ENCODE peak calls at places on chromosome 9, in eight cellular contexts. K is CD8-positive, alpha-beta T cell; Z is body of pancreas; W is tibial nerve; P is GM23338; D is H1; Q is right atrium auricular region; R is cardiac muscle cell. U is an unnamed sample. For H3K4me1, the result is how much of the 10 kb centered on the place peaks cover.

GRCh38 chr9:133251773-133252172 is 23.2 kb downstream of the ABO start:
- DNase-seq in K (no peak), Z (no peak), W (no peak), P (no peak), D (no peak), Q (no peak), R (no peak), U (no peak)

GRCh38 chr9:94560237-94560636 is 5.4 kb downstream of the PCAT7 start:
- DNase-seq in K (no peak), Z (no peak), W (no peak), P (no peak), D (no peak), Q (no peak), R (no peak), U (no peak)

GRCh38 chr9:16371306-16371705 is 499.2 kb downstream of the BNC2 start:
- DNase-seq in K (no peak), Z (no peak), W (no peak), P (no peak), D (no peak), Q (peak), R (no peak), U (no peak)

GRCh38 chr9:95206143-95206542 is 111.4 kb downstream of the FANCC start:
- DNase-seq in K (no peak), Z (no peak), W (no peak), P (no peak), D (no peak), Q (no peak), R (no peak), U (no peak)

GRCh38 chr9:14251146-14252071 is 62.5 kb downstream of the NFIB start:
- DNase-seq in K (no peak), Z (peak), W (peak), P (peak), D (no peak), Q (peak), R (no peak), U (peak)

GRCh38 chr9:26229324-26230054 is 551.2 kb upstream of the TUSC1 start:
- DNase-seq in K (no peak), Z (no peak), W (no peak), P (no peak), D (no peak), Q (no peak), R (no peak), U (no peak)

GRCh38 chr9:33132249-33132772 is 34.8 kb downstream of the B4GALT1 start:
- DNase-seq in K (no peak), Z (no peak), W (no peak), P (no peak), D (no peak), Q (no peak), R (no peak), U (no peak)

GRCh38 chr9:89346703-89347102 is 28.4 kb downstream of the SECISBP2 start:
- DNase-seq in K (no peak), Z (no peak), W (no peak), P (no peak), D (no peak), Q (no peak), R (no peak), U (no peak)

GRCh38 chr9:81372628-81373191 is 316.6 kb downstream of the TLE1 start:
- DNase-seq in K (no peak), Z (no peak), W (no peak), P (no peak), D (no peak), Q (no peak), R (no peak), U (no peak)

GRCh38 chr9:123647145-123647544 is 282.8 kb downstream of the DENND1A start:
- DNase-seq in K (no peak), Z (no peak), W (no peak), P (no peak), D (no peak), Q (no peak), R (no peak), U (no peak)

GRCh38 chr9:103301051-103301450 is 305.9 kb downstream of the CYLC2 start:
- DNase-seq in K (no peak), Z (no peak), W (no peak), P (peak), D (no peak), Q (no peak), R (no peak), U (no peak)

GRCh38 chr9:135223831-135224230 is 136.4 kb downstream of the OLFM1 start:
- DNase-seq in K (no peak), Z (peak), W (no peak), P (no peak), D (no peak), Q (no peak), R (no peak), U (peak)

GRCh38 chr9:89528540-89528939 is 30.6 kb upstream of the SEMA4D start:
- DNase-seq in K (no peak), Z (no peak), W (no peak), P (no peak), D (no peak), Q (no peak), R (no peak), U (no peak)

GRCh38 chr9:118578467-118578866 is 790.8 kb downstream of the BRINP1 start:
- DNase-seq in K (no peak), Z (no peak), W (no peak), P (no peak), D (no peak), Q (no peak), R (no peak), U (no peak)

GRCh38 chr9:85208666-85209065 is 533.1 kb downstream of the AGTPBP1 start:
- DNase-seq in K (no peak), Z (no peak), W (no peak), P (no peak), D (no peak), Q (no peak), R (no peak), U (no peak)

GRCh38 chr9:114968710-114969109 is 38.3 kb upstream of the TNFSF8 start:
- DNase-seq in K (no peak), Z (no peak), W (no peak), P (no peak), D (no peak), Q (no peak), R (no peak), U (no peak)

GRCh38 chr9:97188545-97188944 is 118.9 kb upstream of the CCDC180 start:
- DNase-seq in K (no peak), Z (no peak), W (no peak), P (no peak), D (no peak), Q (no peak), R (no peak), U (no peak)

GRCh38 chr9:108668191-108668940 is 187.4 kb downstream of the ACTL7B start:
- DNase-seq in K (no peak), Z (no peak), W (no peak), P (no peak), D (no peak), Q (peak), R (no peak), U (no peak)

DNA sequence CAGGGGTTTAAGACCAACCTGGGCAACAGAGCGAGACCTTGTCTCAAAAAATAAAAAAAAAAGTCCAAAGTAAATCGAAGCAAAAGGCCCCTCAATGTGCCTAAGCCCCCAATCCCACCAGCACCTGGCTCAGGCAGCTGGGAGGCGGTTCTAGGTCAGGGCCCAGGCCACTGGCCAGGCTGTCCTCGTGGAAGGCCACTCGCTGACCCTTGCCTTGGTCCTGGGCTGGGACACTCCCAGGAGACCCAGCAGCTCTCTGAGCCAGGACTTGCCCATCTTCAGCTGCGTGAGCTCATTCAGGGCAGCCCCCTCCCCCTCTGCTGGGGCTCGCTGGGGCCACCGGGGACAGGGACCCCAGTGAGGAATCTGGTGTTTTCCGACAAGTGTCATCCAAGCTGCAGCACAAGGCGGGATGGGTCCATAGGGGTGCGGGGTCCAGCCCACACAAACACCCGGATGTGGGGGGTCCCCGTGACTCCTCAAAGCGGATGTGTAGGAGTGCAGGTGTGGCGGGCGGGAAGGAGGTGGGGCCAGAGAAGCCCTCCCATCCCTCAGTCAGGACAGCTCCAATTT is 4.0 kb downstream of the AGPAT2 start:
- DNase-seq in K (no peak), Z (no peak), W (no peak), P (no peak), D (no peak), Q (no peak), R (no peak), U (peak)
- H3K4me1 ChIP-seq in K (under half), Z (half or more), W (under half), P (under half), D (under half), Q (half or more), R (under half), U (half or more)

GRCh38 chr9:127844821-127845359 is 9.6 kb downstream of the ENG start:
- DNase-seq in K (no peak), Z (no peak), W (no peak), P (peak), D (no peak), Q (no peak), R (no peak), U (no peak)

GRCh38 chr9:127847155-127847463 is 7.3 kb downstream of the ENG start:
- DNase-seq in K (no peak), Z (no peak), W (no peak), P (no peak), D (no peak), Q (no peak), R (peak), U (no peak)

GRCh38 chr9:127848756-127849504 is 5.5 kb downstream of the ENG start:
- DNase-seq in K (no peak), Z (no peak), W (no peak), P (no peak), D (no peak), Q (no peak), R (no peak), U (no peak)

GRCh38 chr9:127847833-127848755 is 6.4 kb downstream of the ENG start:
- DNase-seq in K (no peak), Z (no peak), W (no peak), P (no peak), D (no peak), Q (no peak), R (no peak), U (no peak)

DNA sequence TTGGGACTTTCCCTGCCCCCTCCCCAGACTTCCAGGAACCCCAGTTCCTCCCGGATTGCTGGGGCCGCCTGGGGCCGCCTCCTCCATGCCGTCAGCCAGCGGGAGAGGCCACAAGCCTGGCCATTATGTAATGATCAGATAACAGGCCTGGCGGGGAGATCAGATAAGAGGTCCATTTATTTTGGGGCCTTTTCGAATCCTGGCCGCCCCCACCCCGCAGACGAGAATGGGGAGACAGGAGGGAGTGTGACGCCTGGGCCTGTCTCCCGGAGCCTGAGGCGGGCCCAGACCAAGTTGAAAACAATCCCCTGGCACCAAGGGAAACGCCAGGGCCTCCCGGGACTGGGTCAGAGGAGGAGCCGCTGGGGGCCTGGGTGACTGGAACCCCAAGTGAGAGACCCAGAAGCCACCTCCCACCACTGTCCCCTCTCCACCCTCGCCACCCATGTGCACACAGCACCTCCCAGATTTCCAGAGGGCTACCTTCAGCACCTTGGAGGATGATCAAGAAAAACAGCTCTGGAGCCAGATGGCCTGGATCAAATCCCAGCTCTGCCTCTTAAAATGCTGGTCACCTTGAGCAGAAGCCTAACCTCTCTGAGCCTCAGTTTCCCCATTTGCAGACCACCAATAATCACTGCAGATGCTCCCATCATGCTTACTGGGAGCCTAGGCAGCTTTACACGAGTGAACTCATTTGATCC is 7.9 kb downstream of the ENG start:
- DNase-seq in K (no peak), Z (no peak), W (no peak), P (no peak), D (no peak), Q (peak), R (no peak), U (no peak)
- H3K4me1 ChIP-seq in K (under half), Z (under half), W (under half), P (under half), D (under half), Q (half or more), R (under half), U (under half)

DNA sequence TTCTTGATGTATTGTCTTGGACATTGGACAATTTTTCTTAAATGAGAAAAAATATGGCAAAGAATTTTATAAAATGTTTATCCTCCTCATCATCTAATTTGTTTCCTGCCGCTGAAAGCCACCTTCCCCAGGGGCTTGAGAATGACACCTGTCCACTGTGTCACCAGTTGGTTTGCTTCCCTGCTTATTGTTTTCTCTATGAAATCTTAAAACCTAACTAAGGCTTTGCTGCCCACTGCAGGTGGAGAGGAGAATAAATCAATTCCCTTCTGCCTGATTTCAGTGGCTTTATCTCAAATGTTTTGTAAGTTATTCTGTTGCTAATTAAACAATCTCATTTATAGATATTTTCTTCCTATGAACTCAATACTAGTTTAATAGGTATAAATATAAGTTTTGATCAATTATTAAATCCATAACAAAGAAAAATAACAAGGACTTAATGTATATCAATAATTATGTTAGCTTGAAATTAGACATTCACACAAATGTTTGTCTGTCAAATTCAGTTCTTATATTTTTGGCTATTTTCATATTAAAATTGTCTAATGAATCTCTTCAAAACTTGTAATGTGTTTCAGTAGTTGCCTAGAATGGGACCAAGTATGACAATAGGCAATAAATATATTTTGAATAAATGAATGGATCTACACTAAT is 822.5 kb downstream of the PTPRD start:
- DNase-seq in K (no peak), Z (peak), W (no peak), P (peak), D (no peak), Q (no peak), R (peak), U (peak)
- H3K4me1 ChIP-seq in K (under half), Z (under half), W (under half), P (under half), D (under half), Q (under half), R (under half), U (under half)

DNA sequence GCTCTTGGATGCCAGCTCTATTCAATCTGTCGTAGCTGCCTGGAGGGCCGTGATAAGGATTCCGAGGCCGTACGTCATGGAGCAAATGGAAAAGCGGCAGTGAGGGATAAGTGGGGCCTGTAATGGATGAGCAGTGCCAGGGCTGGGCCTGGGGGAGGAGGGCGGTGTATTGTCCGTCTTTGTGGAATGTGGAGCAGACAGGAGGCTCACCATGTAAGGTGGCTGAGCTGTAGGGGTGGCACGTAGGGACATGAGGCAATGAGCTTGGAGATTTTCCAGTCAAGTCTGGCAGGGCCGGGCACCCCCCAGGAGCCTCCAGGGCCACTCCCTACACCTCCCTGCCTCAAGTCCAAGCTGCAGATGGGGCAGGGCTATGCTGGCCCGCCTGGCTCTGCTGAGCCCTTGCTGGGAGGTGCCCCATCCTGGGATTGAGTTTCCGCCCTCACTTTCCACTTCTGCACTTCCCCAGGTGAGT is 29.2 kb downstream of the NCS1 start:
- DNase-seq in K (no peak), Z (no peak), W (no peak), P (no peak), D (no peak), Q (no peak), R (no peak), U (no peak)
- H3K4me1 ChIP-seq in K (under half), Z (under half), W (under half), P (under half), D (under half), Q (under half), R (under half), U (under half)

DNA sequence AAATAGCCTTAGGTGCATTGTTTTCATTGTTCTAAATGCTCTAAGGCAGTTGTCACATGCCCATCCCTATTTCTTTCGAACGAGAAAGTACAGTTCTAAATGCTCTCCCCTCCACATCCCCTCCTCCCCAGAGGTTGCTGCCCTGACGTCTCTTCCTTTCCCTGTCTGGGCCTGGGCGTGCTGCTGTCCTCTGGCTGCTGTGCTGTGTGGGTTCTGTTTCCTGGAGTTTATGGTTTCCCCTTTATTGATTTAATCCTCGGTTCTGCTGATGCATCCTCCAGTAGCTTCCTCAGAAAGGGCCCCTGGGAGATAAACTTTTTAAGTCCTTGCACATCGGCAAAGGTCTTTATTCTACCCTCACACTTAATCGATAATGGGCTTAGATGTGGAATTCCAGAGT is 48.8 kb downstream of the MVB12B start:
- DNase-seq in K (no peak), Z (no peak), W (no peak), P (peak), D (no peak), Q (no peak), R (no peak), U (no peak)
- H3K4me1 ChIP-seq in K (under half), Z (under half), W (under half), P (under half), D (under half), Q (under half), R (under half), U (under half)

GRCh38 chr9:130305381-130305780 is 39.8 kb downstream of the HMCN2 start:
- DNase-seq in K (no peak), Z (no peak), W (no peak), P (no peak), D (no peak), Q (no peak), R (no peak), U (no peak)

GRCh38 chr9:130306826-130307666 is 41.5 kb downstream of the HMCN2 start:
- DNase-seq in K (no peak), Z (no peak), W (no peak), P (no peak), D (no peak), Q (no peak), R (no peak), U (no peak)

GRCh38 chr9:130308081-130308571 is 42.6 kb downstream of the HMCN2 start:
- DNase-seq in K (no peak), Z (no peak), W (no peak), P (no peak), D (no peak), Q (no peak), R (no peak), U (no peak)

GRCh38 chr9:130309689-130310455 is 44.3 kb downstream of the HMCN2 start:
- DNase-seq in K (no peak), Z (no peak), W (no peak), P (no peak), D (no peak), Q (no peak), R (no peak), U (no peak)

GRCh38 chr9:130307667-130307943 is 42.0 kb downstream of the HMCN2 start:
- DNase-seq in K (no peak), Z (no peak), W (no peak), P (no peak), D (no peak), Q (no peak), R (no peak), U (no peak)
- H3K4me1 ChIP-seq in K (under half), Z (under half), W (under half), P (under half), D (under half), Q (under half), R (under half), U (under half)

GRCh38 chr9:128218172-128218517 is 15.0 kb downstream of the DNM1 start:
- DNase-seq in K (no peak), Z (no peak), W (no peak), P (no peak), D (no peak), Q (no peak), R (no peak), U (no peak)

GRCh38 chr9:128216781-128217553 is 13.8 kb downstream of the DNM1 start:
- DNase-seq in K (no peak), Z (no peak), W (no peak), P (no peak), D (no peak), Q (no peak), R (no peak), U (peak)

GRCh38 chr9:128215491-128216404 is 12.6 kb downstream of the DNM1 start:
- DNase-seq in K (no peak), Z (no peak), W (no peak), P (no peak), D (no peak), Q (peak), R (no peak), U (no peak)

GRCh38 chr9:128222026-128222425 is 18.8 kb downstream of the DNM1 start:
- DNase-seq in K (no peak), Z (no peak), W (no peak), P (no peak), D (no peak), Q (no peak), R (no peak), U (no peak)

DNA sequence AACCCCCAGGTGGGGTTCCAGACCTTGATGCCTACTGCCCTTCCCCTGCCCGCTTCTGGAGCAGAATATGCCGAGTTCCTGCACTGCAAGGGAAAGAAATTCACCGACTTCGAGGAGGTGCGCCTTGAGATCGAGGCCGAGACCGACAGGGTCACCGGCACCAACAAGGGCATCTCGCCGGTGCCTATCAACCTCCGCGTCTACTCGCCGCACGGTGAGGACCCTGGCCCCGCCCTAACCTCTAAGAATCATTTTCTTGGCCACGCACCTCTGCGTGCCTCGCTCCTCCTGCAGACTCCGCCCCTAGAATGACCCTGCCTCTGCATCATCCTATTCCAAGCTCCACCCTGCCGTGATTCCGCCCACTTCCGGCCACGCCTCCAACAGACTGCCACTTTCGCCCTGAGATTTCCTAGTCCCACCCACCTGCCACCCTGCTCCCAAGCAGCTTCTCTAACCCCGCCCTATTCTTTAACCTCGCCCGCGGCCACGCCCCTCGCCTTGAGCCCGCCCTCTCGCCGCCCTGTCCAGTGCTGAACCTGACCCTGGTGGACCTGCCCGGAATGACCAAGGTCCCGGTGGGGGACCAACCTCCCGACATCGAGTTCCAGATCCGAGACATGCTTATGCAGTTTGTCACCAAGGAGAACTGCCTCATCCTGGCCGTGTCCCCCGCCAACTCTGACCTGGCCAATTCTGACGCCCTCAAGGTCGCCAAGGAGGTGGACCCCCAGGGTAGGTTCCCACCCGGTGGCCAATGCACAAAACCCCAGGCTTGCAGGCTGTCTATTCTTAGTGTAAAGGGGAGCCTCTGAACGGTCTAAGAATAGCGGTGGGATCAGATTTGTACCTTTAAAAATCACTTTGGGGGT is 15.6 kb downstream of the DNM1 start:
- DNase-seq in K (peak), Z (peak), W (peak), P (peak), D (peak), Q (peak), R (peak), U (peak)
- H3K4me1 ChIP-seq in K (under half), Z (under half), W (under half), P (under half), D (under half), Q (under half), R (under half), U (under half)

U was measured in right lobe of liver.